ENCODE peak calls at places on chromosome 22, in five cellular contexts. One of them, this sample, is unnamed.

GRCh38 chr22:24695958-24696511 is 78.5 kb downstream of the PIWIL3 start:
- DNase-seq in endothelial cell of umbilical vein: no peak
- DNase-seq in A549: no peak
- DNase-seq in HepG2: no peak
- DNase-seq in K562: peak; percentile 36
- DNase-seq in this sample: no peak

GRCh38 chr22:40326905-40327735 is 19.2 kb upstream of the ADSL start:
- DNase-seq in endothelial cell of umbilical vein: peak; percentile 75
- DNase-seq in A549: no peak
- DNase-seq in HepG2: no peak
- DNase-seq in K562: no peak
- DNase-seq in this sample: no peak

GRCh38 chr22:41446639-41447434 is at the start of gene TOB2:
- DNase-seq in endothelial cell of umbilical vein: peak; percentile 93
- DNase-seq in A549: peak; percentile 38
- DNase-seq in HepG2: peak; percentile 86
- DNase-seq in K562: peak; percentile 81
- DNase-seq in this sample: peak; percentile 88

GRCh38 chr22:30288414-30289125 is 735 bp downstream of the CASTOR1 start:
- DNase-seq in endothelial cell of umbilical vein: no peak
- DNase-seq in A549: no peak
- DNase-seq in HepG2: no peak
- DNase-seq in K562: no peak
- DNase-seq in this sample: no peak

GRCh38 chr22:24512043-24512442 is 16.9 kb downstream of the UPB1 start:
- DNase-seq in endothelial cell of umbilical vein: no peak
- DNase-seq in A549: no peak
- DNase-seq in HepG2: no peak
- DNase-seq in K562: no peak
- DNase-seq in this sample: no peak

GRCh38 chr22:26327306-26327705 is 101.8 kb upstream of the ASPHD2 start:
- DNase-seq in endothelial cell of umbilical vein: no peak
- DNase-seq in A549: no peak
- DNase-seq in HepG2: no peak
- DNase-seq in K562: no peak
- DNase-seq in this sample: no peak

GRCh38 chr22:19766506-19767426 is 6.2 kb downstream of the TBX1 start:
- DNase-seq in endothelial cell of umbilical vein: no peak
- DNase-seq in A549: no peak
- DNase-seq in HepG2: no peak
- DNase-seq in K562: peak; percentile 85
- DNase-seq in this sample: peak; percentile 87

GRCh38 chr22:47176573-47177333 is 414.3 kb downstream of the TBC1D22A start:
- DNase-seq in endothelial cell of umbilical vein: no peak
- DNase-seq in A549: no peak
- DNase-seq in HepG2: no peak
- DNase-seq in K562: no peak
- DNase-seq in this sample: no peak

GRCh38 chr22:48950151-48950915 is 877.3 kb downstream of the BRD1 start:
- DNase-seq in endothelial cell of umbilical vein: no peak
- DNase-seq in A549: no peak
- DNase-seq in HepG2: no peak
- DNase-seq in K562: no peak
- DNase-seq in this sample: no peak

GRCh38 chr22:25475554-25476022 is 88.9 kb upstream of the GRK3 start:
- DNase-seq in endothelial cell of umbilical vein: peak; percentile 89
- DNase-seq in A549: no peak
- DNase-seq in HepG2: no peak
- DNase-seq in K562: no peak
- DNase-seq in this sample: no peak

GRCh38 chr22:29780781-29781676 is 13.9 kb downstream of the UQCR10 start:
- DNase-seq in endothelial cell of umbilical vein: no peak
- DNase-seq in A549: no peak
- DNase-seq in HepG2: peak; percentile 56
- DNase-seq in K562: peak; percentile 80
- DNase-seq in this sample: no peak

GRCh38 chr22:27978317-27978716 is 59.3 kb upstream of the PITPNB start:
- DNase-seq in endothelial cell of umbilical vein: no peak
- DNase-seq in A549: no peak
- DNase-seq in HepG2: no peak
- DNase-seq in K562: no peak
- DNase-seq in this sample: no peak

GRCh38 chr22:20268289-20268349 is at the start of gene RTN4R:
- DNase-seq in endothelial cell of umbilical vein: no peak
- DNase-seq in A549: no peak
- DNase-seq in HepG2: no peak
- DNase-seq in K562: no peak
- DNase-seq in this sample: no peak

GRCh38 chr22:30665266-30665665 is 2.4 kb downstream of the DUSP18 start:
- DNase-seq in endothelial cell of umbilical vein: no peak
- DNase-seq in A549: no peak
- DNase-seq in HepG2: no peak
- DNase-seq in K562: no peak
- DNase-seq in this sample: no peak

GRCh38 chr22:17084554-17085276 is at the start of gene IL17RA:
- DNase-seq in endothelial cell of umbilical vein: peak; percentile 85
- DNase-seq in A549: peak; percentile 26
- DNase-seq in HepG2: peak; percentile 74
- DNase-seq in K562: peak; percentile 98
- DNase-seq in this sample: peak; percentile 79

GRCh38 chr22:17085277-17086091 is 684 bp downstream of the IL17RA start:
- DNase-seq in endothelial cell of umbilical vein: no peak
- DNase-seq in A549: no peak
- DNase-seq in HepG2: no peak
- DNase-seq in K562: peak; percentile 67
- DNase-seq in this sample: peak; percentile 61

GRCh38 chr22:17086301-17086700 is 1.5 kb downstream of the IL17RA start:
- DNase-seq in endothelial cell of umbilical vein: no peak
- DNase-seq in A549: no peak
- DNase-seq in HepG2: no peak
- DNase-seq in K562: no peak
- DNase-seq in this sample: no peak

GRCh38 chr22:17083255-17083654 is 1.5 kb upstream of the IL17RA start:
- DNase-seq in endothelial cell of umbilical vein: no peak
- DNase-seq in A549: no peak
- DNase-seq in HepG2: no peak
- DNase-seq in K562: no peak
- DNase-seq in this sample: no peak

GRCh38 chr22:17083811-17084540 is 824 bp upstream of the IL17RA start:
- DNase-seq in endothelial cell of umbilical vein: no peak
- DNase-seq in A549: no peak
- DNase-seq in HepG2: no peak
- DNase-seq in K562: no peak
- DNase-seq in this sample: no peak
- H3K27ac ChIP-seq in endothelial cell of umbilical vein: no peak overlapping the region
- H3K27ac ChIP-seq in A549: peak overlapping the region; percentile 77
- H3K27ac ChIP-seq in HepG2: no peak overlapping the region
- H3K27ac ChIP-seq in K562: peak overlapping the region; percentile 81
- H3K27ac ChIP-seq in this sample: no peak overlapping the region

GRCh38 chr22:38175206-38176118 is 6.2 kb downstream of the PLA2G6 start:
- DNase-seq in endothelial cell of umbilical vein: no peak
- DNase-seq in A549: no peak
- DNase-seq in HepG2: no peak
- DNase-seq in K562: no peak
- DNase-seq in this sample: no peak

GRCh38 chr22:38174626-38175025 is 7.0 kb downstream of the PLA2G6 start:
- DNase-seq in endothelial cell of umbilical vein: no peak
- DNase-seq in A549: no peak
- DNase-seq in HepG2: no peak
- DNase-seq in K562: no peak
- DNase-seq in this sample: no peak

GRCh38 chr22:38177044-38177443 is 4.6 kb downstream of the PLA2G6 start:
- DNase-seq in endothelial cell of umbilical vein: no peak
- DNase-seq in A549: no peak
- DNase-seq in HepG2: no peak
- DNase-seq in K562: no peak
- DNase-seq in this sample: no peak

GRCh38 chr22:38177926-38178604 is 3.6 kb downstream of the PLA2G6 start:
- DNase-seq in endothelial cell of umbilical vein: peak; percentile 90
- DNase-seq in A549: peak; percentile 74
- DNase-seq in HepG2: peak; percentile 94
- DNase-seq in K562: peak; percentile 22
- DNase-seq in this sample: no peak

GRCh38 chr22:38176170-38176741 is 5.4 kb downstream of the PLA2G6 start:
- DNase-seq in endothelial cell of umbilical vein: peak; percentile 99
- DNase-seq in A549: no peak
- DNase-seq in HepG2: no peak
- DNase-seq in K562: no peak
- DNase-seq in this sample: no peak
- TF ChIP-seq POLR2A in endothelial cell of umbilical vein: no peak
- TF ChIP-seq POLR2A in A549: no peak
- TF ChIP-seq POLR2A in HepG2: no peak
- TF ChIP-seq POLR2A in K562: no peak
- TF ChIP-seq POLR2A in this sample: no peak

DNA sequence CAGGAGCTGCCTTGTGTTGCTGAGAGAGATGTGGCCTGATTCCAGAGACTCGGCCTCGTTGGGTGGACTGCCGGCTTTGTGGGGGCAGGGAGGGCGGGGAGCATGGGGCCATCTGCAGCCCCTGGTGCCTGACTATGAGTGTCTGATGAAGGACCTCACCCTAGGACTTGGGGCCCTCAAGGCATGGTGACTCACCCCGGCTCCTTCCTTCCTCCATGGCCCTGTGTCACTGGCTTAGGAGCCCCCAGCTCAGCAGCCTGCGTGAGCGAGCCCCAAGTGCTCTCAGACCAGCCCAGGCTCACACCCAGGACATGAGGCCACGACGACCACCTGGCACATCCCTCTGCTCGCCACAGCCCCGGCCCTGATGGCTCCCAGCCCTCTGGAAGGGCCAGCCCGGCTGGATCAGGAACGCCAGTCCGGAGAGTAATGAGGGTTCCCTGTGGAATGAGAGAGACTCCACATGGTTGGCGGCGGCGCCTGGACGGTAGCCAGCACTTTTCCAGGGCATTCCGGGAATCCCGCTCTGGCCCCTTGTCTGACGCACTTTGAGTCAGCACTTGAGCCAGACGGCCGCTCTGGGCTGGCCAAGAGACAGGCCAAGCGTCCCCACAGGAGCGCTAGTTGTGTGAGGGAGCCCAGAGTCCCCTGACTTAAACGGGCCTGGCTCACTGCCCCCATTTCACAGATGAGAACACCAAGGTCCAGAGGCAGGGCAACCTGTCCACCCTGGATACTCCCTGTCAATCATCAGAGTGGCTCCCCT is 50.6 kb upstream of the SHISAL1 start:
- DNase-seq in endothelial cell of umbilical vein: peak; percentile 85
- DNase-seq in A549: peak; percentile 60
- DNase-seq in HepG2: peak; percentile 14
- DNase-seq in K562: no peak
- DNase-seq in this sample: no peak
- TF ChIP-seq JUN in endothelial cell of umbilical vein: peak; percentile 13
- TF ChIP-seq JUN in A549: peak; percentile 70
- TF ChIP-seq JUN in HepG2: no peak
- TF ChIP-seq JUN in K562: no peak
- TF ChIP-seq JUN in this sample: no peak

GRCh38 chr22:42623301-42623751 is 8.6 kb upstream of the POLDIP3 start:
- DNase-seq in endothelial cell of umbilical vein: no peak
- DNase-seq in A549: no peak
- DNase-seq in HepG2: no peak
- DNase-seq in K562: no peak
- DNase-seq in this sample: no peak
- H3K27ac ChIP-seq in endothelial cell of umbilical vein: no peak overlapping the region
- H3K27ac ChIP-seq in A549: no peak overlapping the region
- H3K27ac ChIP-seq in HepG2: no peak overlapping the region
- H3K27ac ChIP-seq in K562: no peak overlapping the region
- H3K27ac ChIP-seq in this sample: no peak overlapping the region

GRCh38 chr22:35257321-35258143 is at the start of gene HMGXB4:
- DNase-seq in endothelial cell of umbilical vein: peak; percentile 83
- DNase-seq in A549: peak; percentile 69
- DNase-seq in HepG2: peak; percentile 76
- DNase-seq in K562: peak; percentile 89
- DNase-seq in this sample: peak; percentile 51
- TF ChIP-seq POLR2A in endothelial cell of umbilical vein: peak; percentile 25
- TF ChIP-seq POLR2A in A549: no peak
- TF ChIP-seq POLR2A in HepG2: peak; percentile 58
- TF ChIP-seq POLR2A in K562: peak; percentile 73
- TF ChIP-seq POLR2A in this sample: peak; percentile 88

GRCh38 chr22:33105501-33105911 is 47.3 kb upstream of the SYN3 start:
- DNase-seq in endothelial cell of umbilical vein: no peak
- DNase-seq in A549: no peak
- DNase-seq in HepG2: no peak
- DNase-seq in K562: no peak
- DNase-seq in this sample: no peak
- TF ChIP-seq JUN in endothelial cell of umbilical vein: no peak
- TF ChIP-seq JUN in A549: no peak
- TF ChIP-seq JUN in HepG2: no peak
- TF ChIP-seq JUN in K562: no peak
- TF ChIP-seq JUN in this sample: no peak

This sample was measured in H1.